ENCODE peak calls at places on chromosomes 2 and 18, in four cellular contexts. I, G, M and N are unnamed samples.

GRCh38 chr2:81077396-81077795 is 772.8 kb upstream of the LRRTM1 start:
- DNase-seq in G (no peak), M (no peak), I (no peak), N (no peak)

GRCh38 chr2:128812183-128812940 is 493.7 kb upstream of the HS6ST1 start:
- DNase-seq in M (no peak), G (no peak), I (no peak), N (no peak)

GRCh38 chr2:43676322-43677050 is at the start of gene C1GALT1C1L:
- DNase-seq in G (peak), M (no peak), I (no peak), N (peak)

GRCh38 chr18:54086046-54086802 is 138.2 kb downstream of the MBD2 start:
- DNase-seq in I (no peak), M (no peak), G (no peak), N (no peak)

GRCh38 chr2:60484080-60484737 is 69.2 kb downstream of the BCL11A start:
- DNase-seq in M (no peak), G (no peak), I (peak), N (peak)

GRCh38 chr2:157935378-157935726 is 59.2 kb upstream of the ACVR1 start:
- DNase-seq in G (no peak), M (no peak), I (no peak), N (no peak)

GRCh38 chr2:98948956-98949739 is 13.1 kb upstream of the CRACDL start:
- DNase-seq in I (no peak), G (no peak), M (no peak), N (no peak)

GRCh38 chr2:36433311-36434217 is 78.0 kb downstream of the CRIM1 start:
- DNase-seq in G (peak), I (no peak), M (no peak), N (peak)

GRCh38 chr2:49936965-49937364 is 782.6 kb upstream of the FSHR start:
- DNase-seq in I (no peak), M (no peak), G (no peak), N (no peak)

GRCh38 chr18:68060871-68061270 is 544.4 kb upstream of the DSEL start:
- DNase-seq in M (no peak), I (no peak), G (no peak), N (no peak)

GRCh38 chr2:95760839-95761525 is 169.2 kb downstream of the TRIM43 start:
- DNase-seq in M (peak), G (no peak), I (no peak), N (peak)

GRCh38 chr2:186533717-186534116 is 47.7 kb downstream of the ZC3H15 start:
- DNase-seq in G (no peak), M (no peak), I (no peak), N (no peak)

GRCh38 chr2:234212534-234212933 is 162.0 kb downstream of the SPP2 start:
- DNase-seq in G (no peak), I (no peak), M (no peak), N (no peak)

GRCh38 chr2:128720440-128721022 is 401.9 kb upstream of the HS6ST1 start:
- DNase-seq in G (no peak), M (no peak), I (no peak), N (no peak)